ENCODE peak calls at places on chromosomes 3 and 15, in six cellular contexts. S, L, C, O, Y and K are unnamed samples.

GRCh38 chr3:77536038-77536775 is 496.3 kb downstream of the ROBO2 start:
- DNase-seq in S (no peak), L (no peak), C (no peak), O (no peak), Y (no peak), K (no peak)

GRCh38 chr3:106688463-106688862 is 688.8 kb upstream of the CCDC54 start:
- DNase-seq in S (no peak), L (peak; percentile 30), C (no peak), O (no peak), Y (no peak), K (no peak)

GRCh38 chr3:187997490-187997889 is 156.5 kb upstream of the LPP start:
- DNase-seq in S (no peak), L (no peak), C (no peak), O (no peak), Y (no peak), K (no peak)

GRCh38 chr15:51085764-51086163 is 8.9 kb downstream of the TNFAIP8L3 start:
- DNase-seq in S (no peak), L (no peak), C (no peak), O (no peak), Y (no peak), K (no peak)

GRCh38 chr15:59158701-59159034 is 48.0 kb upstream of the LDHAL6B start:
- DNase-seq in S (no peak), L (no peak), C (no peak), O (no peak), Y (no peak), K (no peak)

GRCh38 chr3:58237238-58237939 is at the start of gene ABHD6:
- DNase-seq in S (peak; percentile 82), L (peak; percentile 85), C (peak; percentile 72), O (peak; percentile 75), Y (peak; percentile 85), K (peak; percentile 72)

GRCh38 chr3:66276705-66277274 is 56.0 kb downstream of the SLC25A26 start:
- DNase-seq in S (peak; percentile 53), L (peak; percentile 24), C (peak; percentile 25), O (peak; percentile 55), Y (no peak), K (peak; percentile 77)

GRCh38 chr3:138861755-138862333 is 27.1 kb upstream of the PIK3CB start:
- DNase-seq in S (no peak), L (no peak), C (no peak), O (no peak), Y (no peak), K (no peak)